ENCODE peak calls at places on chromosome 18, in ten cellular contexts. T, V, Y, B, A, F, Q, G, J and P are unnamed samples.

GRCh38 chr18:13451208-13451530 is 232.6 kb downstream of the LDLRAD4 start:
- DNase-seq in B (no peak), Y (no peak), V (no peak), T (no peak), F (no peak), G (no peak), J (no peak), Q (no peak), A (no peak), P (no peak)

GRCh38 chr18:14921547-14921946 is 173.6 kb downstream of the ANKRD30B start:
- DNase-seq in G (no peak), J (no peak), A (no peak), T (no peak), B (no peak), Q (no peak), F (no peak), V (no peak), Y (no peak), P (no peak)

GRCh38 chr18:78363556-78363955 is 616.1 kb upstream of the SALL3 start:
- DNase-seq in V (no peak), F (no peak), Q (no peak), T (no peak), G (no peak), B (no peak), Y (no peak), A (no peak), J (no peak), P (no peak)

GRCh38 chr18:73908323-73908722 is 239.3 kb downstream of the FBXO15 start:
- DNase-seq in A (peak), F (no peak), B (peak), Y (peak), G (peak), Q (peak), T (peak), V (no peak), J (peak), P (no peak)

GRCh38 chr18:5393779-5394178 is 98.3 kb upstream of the ZBTB14 start:
- DNase-seq in A (no peak), G (peak), J (no peak), Y (no peak), T (no peak), B (peak), V (no peak), F (no peak), Q (no peak), P (no peak)

GRCh38 chr18:68944826-68945225 is 146.9 kb downstream of the CCDC102B start:
- DNase-seq in G (no peak), B (no peak), T (peak), Q (no peak), Y (no peak), V (no peak), A (no peak), J (no peak), F (no peak), P (no peak)

GRCh38 chr18:67938691-67939090 is 422.2 kb upstream of the DSEL start:
- DNase-seq in T (no peak), J (no peak), Q (no peak), G (no peak), A (peak), B (no peak), V (no peak), F (no peak), Y (no peak), P (no peak)

GRCh38 chr18:33128581-33128980 is 311.9 kb downstream of the CCDC178 start:
- DNase-seq in J (no peak), G (peak), V (no peak), Q (no peak), F (no peak), T (no peak), B (no peak), A (no peak), Y (no peak), P (no peak)

GRCh38 chr18:61803393-61803792 is 89.4 kb downstream of the RNF152 start:
- DNase-seq in A (no peak), Y (no peak), Q (no peak), G (no peak), T (no peak), V (no peak), B (no peak), J (no peak), F (no peak), P (no peak)

GRCh38 chr18:68466714-68467113 is 248.2 kb downstream of the TMX3 start:
- DNase-seq in F (no peak), A (no peak), V (no peak), G (no peak), Y (no peak), J (no peak), B (no peak), Q (no peak), T (no peak), P (no peak)

GRCh38 chr18:12742453-12742852 is 39.6 kb downstream of the PSMG2 start:
- DNase-seq in F (no peak), A (peak), Q (no peak), G (peak), Y (no peak), J (no peak), T (no peak), V (no peak), B (peak), P (no peak)

GRCh38 chr18:30044496-30044895 is 998.0 kb downstream of the DSC3 start:
- DNase-seq in Q (no peak), G (no peak), B (no peak), J (no peak), F (no peak), A (no peak), T (no peak), Y (no peak), V (no peak), P (no peak)

GRCh38 chr18:63848159-63848558 is 39.3 kb upstream of the SERPINB2 start:
- DNase-seq in Q (peak), F (peak), V (no peak), Y (no peak), J (no peak), G (peak), B (peak), A (peak), T (peak), P (no peak)

GRCh38 chr18:58761970-58762780 is 90.9 kb downstream of the MALT1 start:
- DNase-seq in Y (no peak), J (no peak), A (no peak), V (no peak), T (no peak), Q (no peak), F (no peak), G (no peak), B (no peak), P (peak)

GRCh38 chr18:5475252-5475651 is 68.5 kb downstream of the EPB41L3 start:
- DNase-seq in A (no peak), B (no peak), F (no peak), G (no peak), V (no peak), Q (no peak), Y (no peak), T (no peak), J (no peak), P (no peak)

GRCh38 chr18:54671291-54671881 is 80.3 kb downstream of the DYNAP start:
- DNase-seq in Q (no peak), T (peak), A (no peak), J (no peak), G (peak), V (no peak), Y (no peak), F (peak), B (peak), P (peak)

GRCh38 chr18:59459352-59460059 is 100.4 kb upstream of the LMAN1 start:
- DNase-seq in J (no peak), A (peak), G (peak), Y (no peak), T (peak), F (peak), V (no peak), Q (no peak), B (no peak), P (peak)

GRCh38 chr18:78293940-78294401 is 685.6 kb upstream of the SALL3 start:
- DNase-seq in V (no peak), F (no peak), B (no peak), G (no peak), Q (no peak), Y (no peak), A (no peak), T (no peak), J (no peak), P (no peak)

GRCh38 chr18:70490008-70490933 is 201.4 kb downstream of the SOCS6 start:
- DNase-seq in Y (peak), G (peak), V (no peak), B (peak), F (peak), J (peak), Q (peak), A (peak), T (peak), P (peak)

GRCh38 chr18:57023483-57023882 is 123.4 kb upstream of the BOD1L2 start:
- DNase-seq in B (no peak), Q (no peak), A (no peak), F (no peak), Y (no peak), T (no peak), G (no peak), J (no peak), V (no peak), P (peak)

GRCh38 chr18:73728657-73729056 is 419.0 kb downstream of the FBXO15 start:
- DNase-seq in T (peak), J (no peak), Y (no peak), Q (no peak), B (no peak), A (no peak), F (no peak), G (no peak), V (no peak), P (no peak)

GRCh38 chr18:51340332-51340731 is 142.9 kb upstream of the MEX3C start:
- DNase-seq in F (no peak), G (no peak), B (no peak), T (no peak), J (no peak), V (no peak), A (no peak), Q (no peak), Y (no peak), P (no peak)

GRCh38 chr18:65751145-65752085 is 603 bp downstream of the CDH7 start:
- DNase-seq in A (no peak), F (no peak), B (no peak), T (peak), Y (peak), J (no peak), G (peak), Q (peak), V (no peak), P (peak)

GRCh38 chr18:3281456-3282400 is 19.8 kb downstream of the MYL12B start:
- DNase-seq in Y (no peak), A (peak), B (no peak), J (peak), T (peak), V (no peak), G (peak), Q (no peak), F (peak), P (peak)

GRCh38 chr18:40243592-40243991 is 1711.4 kb upstream of the PIK3C3 start:
- DNase-seq in J (no peak), B (no peak), V (no peak), F (no peak), A (no peak), G (peak), Y (no peak), Q (no peak), T (no peak), P (no peak)

GRCh38 chr18:80103231-80103630 is 5.8 kb upstream of the ADNP2 start:
- DNase-seq in V (no peak), G (peak), F (no peak), J (no peak), B (peak), T (no peak), Q (no peak), Y (no peak), A (no peak), P (no peak)

GRCh38 chr18:69326094-69326493 is 74.6 kb upstream of the DOK6 start:
- DNase-seq in F (no peak), J (no peak), G (no peak), V (no peak), T (no peak), Q (no peak), B (no peak), Y (no peak), A (no peak), P (no peak)

GRCh38 chr18:3867768-3868445 is 417.9 kb downstream of the TGIF1 start:
- DNase-seq in G (no peak), Q (no peak), F (no peak), A (no peak), T (no peak), B (no peak), V (no peak), J (no peak), Y (no peak), P (no peak)

GRCh38 chr18:36411745-36412168 is 114.2 kb downstream of the FHOD3 start:
- DNase-seq in B (peak), A (peak), J (no peak), T (peak), G (no peak), V (no peak), Q (peak), F (peak), Y (no peak), P (no peak)

GRCh38 chr18:28158083-28158581 is 18.8 kb downstream of the CDH2 start:
- DNase-seq in Y (no peak), J (no peak), A (no peak), V (no peak), G (no peak), F (no peak), T (peak), B (no peak), Q (no peak), P (no peak)

GRCh38 chr18:12359515-12359927 is 17.5 kb downstream of the AFG3L2 start:
- DNase-seq in Q (no peak), B (peak), V (no peak), J (no peak), Y (no peak), T (no peak), A (no peak), G (peak), F (no peak), P (no peak)

GRCh38 chr18:27685807-27686412 is 491.0 kb downstream of the CDH2 start:
- DNase-seq in B (peak), G (peak), F (peak), Y (no peak), V (no peak), T (peak), J (no peak), A (peak), Q (peak), P (no peak)

GRCh38 chr18:41324020-41324791 is 630.8 kb upstream of the PIK3C3 start:
- DNase-seq in F (no peak), T (no peak), J (no peak), V (no peak), Q (no peak), Y (no peak), B (no peak), G (peak), A (peak), P (no peak)

GRCh38 chr18:55998071-55998522 is 410.1 kb upstream of the TCF4 start:
- DNase-seq in A (peak), J (peak), F (no peak), Y (no peak), V (no peak), T (peak), G (peak), Q (no peak), B (peak), P (no peak)

GRCh38 chr18:5476961-5477800 is 66.6 kb downstream of the EPB41L3 start:
- DNase-seq in Y (no peak), B (peak), Q (no peak), T (no peak), A (no peak), G (peak), F (no peak), V (no peak), J (no peak), P (no peak)

GRCh38 chr18:64097497-64097896 is 51.4 kb downstream of the LINC00305 start:
- DNase-seq in Q (no peak), G (no peak), T (no peak), F (no peak), V (no peak), A (no peak), Y (no peak), B (no peak), J (no peak), P (no peak)

GRCh38 chr18:13221821-13222220 is 3.3 kb downstream of the LDLRAD4 start:
- DNase-seq in Q (no peak), G (peak), T (no peak), Y (no peak), V (no peak), A (no peak), B (no peak), J (peak), F (no peak), P (no peak)

GRCh38 chr18:56413862-56414261 is 224.5 kb downstream of the TXNL1 start:
- DNase-seq in V (no peak), G (no peak), B (no peak), T (no peak), F (no peak), Y (no peak), J (no peak), Q (no peak), A (no peak), P (no peak)

GRCh38 chr18:77811510-77811909 is 561.9 kb downstream of the GALR1 start:
- DNase-seq in B (peak), V (no peak), Q (no peak), T (no peak), F (no peak), A (no peak), Y (no peak), J (no peak), G (no peak), P (no peak)

DNA sequence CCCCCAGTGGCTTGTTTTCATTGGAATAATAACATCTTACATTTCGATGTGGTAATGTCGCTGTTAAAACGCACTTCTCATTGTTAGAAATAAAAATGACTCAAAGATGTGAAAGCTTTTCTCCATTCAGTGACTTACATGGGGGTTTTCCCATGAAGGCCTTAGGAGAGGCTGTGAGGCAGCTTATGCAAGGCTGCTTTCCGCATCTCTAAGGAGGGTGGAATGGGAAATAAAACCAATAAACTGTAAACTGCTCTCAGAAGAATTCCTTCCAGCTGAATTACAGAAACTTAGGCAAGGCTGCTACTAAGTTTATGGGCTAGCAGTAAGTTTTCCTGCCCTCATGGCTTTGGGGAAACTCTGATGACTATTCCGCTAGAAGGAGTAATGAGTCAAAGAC is 97.6 kb upstream of the SMAD7 start:
- DNase-seq in T (no peak), J (no peak), A (peak), F (no peak), G (peak), Y (no peak), V (no peak), Q (no peak), B (no peak), P (no peak)
- TF ChIP-seq CTCF in T (no peak), J (no peak), A (peak), F (no peak), G (no peak), Y (no peak), V (no peak), Q (no peak), B (no peak), P (no peak)

DNA sequence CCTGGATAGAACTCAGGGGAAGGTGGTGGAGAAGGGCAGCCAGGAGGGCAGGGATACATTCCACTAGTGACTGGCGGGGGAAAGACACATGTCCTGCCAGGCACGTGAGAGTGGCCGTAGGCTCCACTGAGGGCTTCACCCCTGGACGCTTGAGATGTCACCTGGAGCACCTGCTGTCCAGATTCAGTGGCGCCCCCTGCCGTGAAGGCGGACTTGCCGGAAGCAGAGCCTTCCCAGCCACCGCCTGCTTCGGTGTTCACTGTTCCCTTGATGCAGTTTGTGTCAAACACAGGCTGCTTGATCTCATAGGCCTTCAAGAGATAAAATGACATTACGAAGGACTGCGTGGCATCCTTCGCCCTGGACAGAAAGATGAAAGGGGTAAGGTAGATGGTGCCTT is 335.3 kb downstream of the ZNF521 start:
- DNase-seq in B (no peak), F (no peak), A (no peak), Y (no peak), G (no peak), T (no peak), V (no peak), Q (no peak), J (no peak), P (no peak)
- TF ChIP-seq CTCF in B (no peak), F (no peak), A (no peak), Y (no peak), G (no peak), T (no peak), V (no peak), Q (no peak), J (no peak), P (no peak)

DNA sequence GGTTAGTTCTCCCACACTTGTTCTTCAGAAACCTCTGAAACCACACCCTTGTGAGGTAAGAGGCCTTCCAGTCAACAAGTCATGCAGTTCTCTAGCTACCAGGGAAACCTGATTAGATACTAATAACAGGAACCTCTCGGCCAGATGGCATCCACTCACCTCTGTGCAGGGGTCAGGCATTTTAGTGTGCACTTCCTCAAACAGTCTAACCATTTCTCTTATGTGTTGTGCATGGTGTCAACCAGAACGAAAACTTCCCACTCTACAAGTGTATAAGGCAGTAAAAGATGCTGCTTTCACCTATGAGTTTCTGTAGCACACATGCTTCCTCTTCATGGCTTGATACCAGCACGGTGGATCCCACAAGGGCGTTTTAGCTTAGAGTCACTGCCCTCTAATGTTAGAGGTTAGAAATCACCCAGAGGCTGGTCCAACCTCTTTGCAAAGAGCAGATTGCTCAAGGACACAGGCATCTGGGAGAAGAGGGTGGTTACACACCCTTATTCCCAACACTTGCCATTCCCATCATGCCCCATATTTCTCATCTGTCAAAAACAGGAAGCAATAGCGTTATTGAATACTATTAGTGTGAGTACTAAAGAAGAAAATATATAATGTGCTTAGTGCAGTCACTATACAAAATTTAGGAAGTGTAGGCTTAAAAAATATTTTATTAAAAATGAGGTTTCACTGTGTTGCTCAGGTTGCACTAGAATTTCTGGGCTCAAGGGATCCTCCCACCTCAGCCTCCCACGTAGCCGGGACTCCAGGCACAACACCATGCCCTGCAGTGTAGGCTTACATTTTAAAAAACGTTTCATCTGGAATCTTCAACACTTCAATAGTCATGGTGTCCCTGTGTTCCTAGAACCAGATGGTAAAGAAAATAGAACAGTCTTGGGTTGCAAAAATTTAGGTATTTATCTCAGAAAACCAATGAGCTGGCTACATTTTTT is 34.5 kb upstream of the RAB31 start:
- DNase-seq in V (no peak), A (peak), G (peak), J (peak), B (peak), Q (no peak), T (peak), Y (no peak), F (peak), P (peak)
- TF ChIP-seq CTCF in V (no peak), A (peak), G (peak), J (no peak), B (peak), Q (no peak), T (peak), Y (peak), F (peak), P (peak)

DNA sequence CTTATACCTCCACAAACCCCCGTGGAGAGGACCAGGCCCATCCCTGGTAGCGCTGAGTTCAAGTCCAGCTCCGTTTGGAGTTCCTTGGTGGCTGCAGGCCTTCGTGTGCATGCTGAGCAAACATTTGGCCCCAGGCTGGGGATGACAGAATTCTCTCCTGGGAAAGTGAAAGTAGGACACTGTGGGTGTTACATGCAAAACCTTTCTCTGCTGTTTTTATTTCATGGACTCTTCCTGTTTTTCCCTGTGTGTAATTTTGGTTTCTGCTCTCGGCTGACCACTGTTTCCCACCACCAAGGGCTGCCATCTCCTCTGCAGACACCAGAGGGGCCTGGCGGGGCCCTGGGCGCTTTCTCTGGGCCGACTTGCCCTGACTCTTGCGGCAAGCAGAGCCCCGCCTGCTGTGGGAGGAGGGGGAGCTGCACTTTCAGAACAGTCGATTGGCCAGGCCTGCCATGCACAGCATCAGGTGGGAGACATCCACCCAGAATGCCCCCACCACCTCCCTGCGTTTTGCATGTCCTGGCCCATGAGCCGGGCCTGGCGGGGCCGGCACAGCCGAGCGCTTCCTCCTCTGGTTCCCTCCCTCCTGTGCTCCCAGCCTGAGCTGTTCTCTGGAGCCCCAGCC is 102.4 kb downstream of the CABLES1 start:
- DNase-seq in Y (no peak), G (peak), Q (peak), F (no peak), B (peak), J (peak), A (no peak), V (no peak), T (no peak), P (peak)
- TF ChIP-seq CTCF in Y (peak), G (no peak), Q (no peak), F (no peak), B (peak), J (no peak), A (peak), V (no peak), T (peak), P (peak)